ENCODE peak calls at places on chromosomes 11 and 22, in six cellular contexts. J, T, G, V, P and X are unnamed samples.

GRCh38 chr11:73838443-73839122 is 38.1 kb downstream of the COA4 start:
- DNase-seq in J (no peak), T (no peak), G (no peak), V (no peak), P (no peak), X (no peak)

GRCh38 chr22:45769569-45770210 is 98.1 kb downstream of the ATXN10 start:
- DNase-seq in J (no peak), T (no peak), G (no peak), V (no peak), P (no peak), X (no peak)

GRCh38 chr11:124740277-124740882 is 638 bp downstream of the NRGN start:
- DNase-seq in J (no peak), T (no peak), G (peak; percentile 74), V (no peak), P (peak; percentile 50), X (peak; percentile 53)

GRCh38 chr11:24391165-24391564 is 105.7 kb upstream of the LUZP2 start:
- DNase-seq in J (no peak), T (no peak), G (no peak), V (peak; percentile 28), P (no peak), X (no peak)

GRCh38 chr11:114886644-114887259 is 208.4 kb downstream of the NXPE2 start:
- DNase-seq in J (no peak), T (no peak), G (no peak), V (no peak), P (no peak), X (no peak)

GRCh38 chr11:70734379-70734778 is 336.1 kb downstream of the CTTN start:
- DNase-seq in J (no peak), T (no peak), G (no peak), V (no peak), P (no peak), X (no peak)

GRCh38 chr11:375065-376025 is 6.0 kb downstream of the B4GALNT4 start:
- DNase-seq in J (no peak), T (no peak), G (peak; percentile 58), V (no peak), P (no peak), X (no peak)

GRCh38 chr11:119874660-119875238 is 145.7 kb upstream of the NECTIN1 start:
- DNase-seq in J (no peak), T (no peak), G (no peak), V (no peak), P (no peak), X (peak; percentile 69)

GRCh38 chr11:69360606-69361005 is 66.7 kb downstream of the MYEOV start:
- DNase-seq in J (peak; percentile 2), T (no peak), G (no peak), V (no peak), P (no peak), X (no peak)

GRCh38 chr11:57903441-57904123 is 120.1 kb upstream of the OR9Q1 start:
- DNase-seq in J (no peak), T (peak; percentile 1), G (no peak), V (no peak), P (peak; percentile 2), X (peak; percentile 11)

GRCh38 chr11:107043242-107043991 is 25.1 kb upstream of the GUCY1A2 start:
- DNase-seq in J (no peak), T (no peak), G (no peak), V (peak; percentile 33), P (no peak), X (no peak)

GRCh38 chr22:47190957-47191323 is 428.5 kb downstream of the TBC1D22A start:
- DNase-seq in J (no peak), T (no peak), G (no peak), V (no peak), P (no peak), X (no peak)

GRCh38 chr11:78798567-78799170 is 224.0 kb upstream of the NARS2 start:
- DNase-seq in J (peak; percentile 58), T (no peak), G (peak; percentile 81), V (peak; percentile 34), P (no peak), X (peak; percentile 86)

GRCh38 chr22:19870153-19871022 is 15.7 kb upstream of the GNB1L start:
- DNase-seq in J (no peak), T (no peak), G (no peak), V (no peak), P (no peak), X (peak; percentile 41)

GRCh38 chr11:111918390-111919256 is at the start of gene C11orf52:
- DNase-seq in J (peak; percentile 54), T (no peak), G (no peak), V (no peak), P (no peak), X (no peak)

GRCh38 chr22:26983311-26983710 is 325.9 kb downstream of the MIAT start:
- DNase-seq in J (no peak), T (no peak), G (no peak), V (no peak), P (no peak), X (no peak)